ENCODE peak calls at places on chromosomes 1 and 21, in seven cellular contexts. X, N, D, S, B, Y and L are unnamed samples.

GRCh38 chr1:27760411-27760810 is 12.6 kb upstream of the STX12 start:
- DNase-seq in X (peak), N (no peak), D (peak), S (no peak), B (peak), Y (no peak), L (no peak)

GRCh38 chr1:213435715-213436114 is 384.7 kb downstream of the RPS6KC1 start:
- DNase-seq in X (no peak), N (no peak), D (no peak), S (no peak), B (no peak), Y (no peak), L (no peak)

GRCh38 chr1:199691540-199691939 is 336.0 kb upstream of the NR5A2 start:
- DNase-seq in X (peak), N (no peak), D (peak), S (peak), B (peak), Y (no peak), L (peak)

GRCh38 chr1:75548721-75549480 is 62.0 kb downstream of the SLC44A5 start:
- DNase-seq in X (peak), N (no peak), D (no peak), S (peak), B (no peak), Y (no peak), L (no peak)

GRCh38 chr1:69406244-69406643 is 161.5 kb upstream of the LRRC7 start:
- DNase-seq in X (no peak), N (no peak), D (no peak), S (no peak), B (no peak), Y (no peak), L (no peak)

GRCh38 chr1:101198842-101199636 is 37.8 kb upstream of the S1PR1 start:
- DNase-seq in X (no peak), N (no peak), D (no peak), S (no peak), B (no peak), Y (no peak), L (no peak)

GRCh38 chr1:227794813-227795183 is 20.7 kb upstream of the PRSS38 start:
- DNase-seq in X (no peak), N (no peak), D (no peak), S (no peak), B (no peak), Y (no peak), L (no peak)

GRCh38 chr1:222043444-222044292 is 301.8 kb upstream of the DUSP10 start:
- DNase-seq in X (peak), N (peak), D (peak), S (no peak), B (peak), Y (no peak), L (peak)

GRCh38 chr21:26297856-26298255 is 127.3 kb upstream of the APP start:
- DNase-seq in X (no peak), N (no peak), D (peak), S (no peak), B (no peak), Y (no peak), L (no peak)

GRCh38 chr1:208059328-208060017 is 148.5 kb upstream of the CD34 start:
- DNase-seq in X (no peak), N (no peak), D (no peak), S (no peak), B (no peak), Y (no peak), L (no peak)

GRCh38 chr1:236060286-236060685 is 4.6 kb downstream of the NID1 start:
- DNase-seq in X (no peak), N (no peak), D (no peak), S (no peak), B (no peak), Y (no peak), L (no peak)

GRCh38 chr21:34337741-34338140 is 26.1 kb upstream of the KCNE2 start:
- DNase-seq in X (no peak), N (no peak), D (no peak), S (no peak), B (no peak), Y (no peak), L (no peak)

GRCh38 chr21:22345624-22346023 is 1347.4 kb downstream of the NCAM2 start:
- DNase-seq in X (no peak), N (no peak), D (no peak), S (no peak), B (no peak), Y (no peak), L (no peak)

GRCh38 chr21:22346576-22346975 is 1348.4 kb downstream of the NCAM2 start:
- DNase-seq in X (no peak), N (no peak), D (no peak), S (no peak), B (no peak), Y (no peak), L (no peak)

GRCh38 chr21:22352088-22352487 is 1353.9 kb downstream of the NCAM2 start:
- DNase-seq in X (no peak), N (no peak), D (no peak), S (no peak), B (no peak), Y (no peak), L (no peak)

GRCh38 chr21:22355949-22356348 is 1357.7 kb downstream of the NCAM2 start:
- DNase-seq in X (no peak), N (no peak), D (no peak), S (no peak), B (no peak), Y (no peak), L (no peak)

GRCh38 chr21:22351076-22351475 is 1352.9 kb downstream of the NCAM2 start:
- DNase-seq in X (no peak), N (no peak), D (no peak), S (no peak), B (no peak), Y (no peak), L (no peak)
- H3K4me3 ChIP-seq in X (no peak), N (no peak), D (no peak), S (no peak), B (no peak), Y (no peak), L (no peak)

GRCh38 chr1:41918450-41919043 is at the start of gene HIVEP3:
- DNase-seq in X (peak), N (no peak), D (peak), S (no peak), B (peak), Y (no peak), L (no peak)
- TF ChIP-seq CTCF in X (peak), N (no peak), D (peak), S (peak), B (peak), Y (no peak), L (peak)

GRCh38 chr1:230895452-230895851 is 27.1 kb upstream of the C1orf198 start:
- DNase-seq in X (no peak), N (no peak), D (no peak), S (no peak), B (no peak), Y (no peak), L (no peak)

GRCh38 chr1:230899845-230900251 is 31.5 kb upstream of the C1orf198 start:
- DNase-seq in X (peak), N (no peak), D (peak), S (no peak), B (peak), Y (no peak), L (no peak)

GRCh38 chr1:230898748-230899147 is 30.4 kb upstream of the C1orf198 start:
- DNase-seq in X (no peak), N (no peak), D (no peak), S (no peak), B (no peak), Y (no peak), L (no peak)

GRCh38 chr1:230896719-230897118 is 28.4 kb upstream of the C1orf198 start:
- DNase-seq in X (no peak), N (no peak), D (no peak), S (no peak), B (no peak), Y (no peak), L (no peak)

GRCh38 chr1:230898144-230898543 is 29.8 kb upstream of the C1orf198 start:
- DNase-seq in X (no peak), N (no peak), D (no peak), S (no peak), B (no peak), Y (no peak), L (no peak)
- H3K4me3 ChIP-seq in X (no peak), N (no peak), D (no peak), S (no peak), B (no peak), Y (no peak), L (no peak)

GRCh38 chr21:39803393-39803792 is 58.4 kb downstream of the IGSF5 start:
- DNase-seq in X (no peak), N (no peak), D (no peak), S (no peak), B (no peak), Y (no peak), L (no peak)

GRCh38 chr21:39804264-39804663 is 59.3 kb downstream of the IGSF5 start:
- DNase-seq in X (no peak), N (no peak), D (no peak), S (no peak), B (no peak), Y (no peak), L (no peak)

GRCh38 chr21:39802226-39802625 is 57.2 kb downstream of the IGSF5 start:
- DNase-seq in X (no peak), N (no peak), D (no peak), S (no peak), B (no peak), Y (no peak), L (no peak)

DNA sequence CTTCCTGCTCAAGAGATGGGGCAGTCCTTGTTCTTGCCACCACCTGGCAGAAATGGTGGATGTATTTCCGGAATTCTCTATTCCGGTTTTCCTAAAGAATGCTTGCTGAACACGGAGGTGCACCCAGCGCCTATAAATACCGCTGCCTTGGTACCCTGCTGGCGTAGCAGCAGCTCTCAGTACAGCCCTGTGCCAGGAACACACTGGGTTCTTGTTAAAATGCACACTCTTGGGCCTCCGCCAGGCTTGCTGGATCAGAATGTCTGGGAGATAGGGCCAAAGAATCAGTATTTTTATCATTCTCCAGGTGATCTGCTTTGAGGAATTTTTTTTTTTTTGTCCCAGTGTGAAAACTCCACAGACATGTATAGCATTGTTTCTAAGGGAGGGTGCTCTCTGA is 54.2 kb downstream of the IGSF5 start:
- DNase-seq in X (no peak), N (no peak), D (no peak), S (no peak), B (no peak), Y (no peak), L (no peak)
- TF ChIP-seq CTCF in X (no peak), N (no peak), D (no peak), S (no peak), B (no peak), Y (no peak), L (no peak)

GRCh38 chr21:24220466-24220865 is 1386.8 kb downstream of the MRPL39 start:
- DNase-seq in X (no peak), N (no peak), D (no peak), S (no peak), B (no peak), Y (no peak), L (no peak)

GRCh38 chr21:24224411-24224810 is 1382.9 kb downstream of the MRPL39 start:
- DNase-seq in X (no peak), N (no peak), D (no peak), S (no peak), B (no peak), Y (no peak), L (no peak)

GRCh38 chr21:24225432-24225831 is 1381.8 kb downstream of the MRPL39 start:
- DNase-seq in X (no peak), N (no peak), D (no peak), S (no peak), B (peak), Y (no peak), L (peak)

DNA sequence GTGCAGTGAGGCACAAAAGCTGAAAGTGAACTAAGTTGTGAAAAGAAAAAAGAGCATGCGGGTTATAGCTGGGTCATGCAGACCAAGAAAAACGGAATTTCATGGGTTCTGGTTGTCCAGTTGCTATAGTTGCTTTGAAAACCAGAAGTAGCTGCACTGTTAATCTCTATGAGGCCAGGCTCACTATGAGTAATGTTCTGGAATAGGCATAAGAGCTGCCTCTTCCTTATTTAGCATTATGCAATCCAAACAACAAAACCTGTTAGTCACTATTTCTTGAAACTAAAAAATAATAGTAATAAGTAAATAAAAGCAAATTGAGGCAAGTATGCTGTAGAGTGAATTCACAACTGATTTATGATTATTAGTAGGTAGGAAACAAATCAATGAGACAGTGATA is 1383.7 kb downstream of the MRPL39 start:
- DNase-seq in X (no peak), N (no peak), D (no peak), S (no peak), B (no peak), Y (no peak), L (no peak)
- H3K4me3 ChIP-seq in X (no peak), N (no peak), D (no peak), S (no peak), B (no peak), Y (no peak), L (no peak)

DNA sequence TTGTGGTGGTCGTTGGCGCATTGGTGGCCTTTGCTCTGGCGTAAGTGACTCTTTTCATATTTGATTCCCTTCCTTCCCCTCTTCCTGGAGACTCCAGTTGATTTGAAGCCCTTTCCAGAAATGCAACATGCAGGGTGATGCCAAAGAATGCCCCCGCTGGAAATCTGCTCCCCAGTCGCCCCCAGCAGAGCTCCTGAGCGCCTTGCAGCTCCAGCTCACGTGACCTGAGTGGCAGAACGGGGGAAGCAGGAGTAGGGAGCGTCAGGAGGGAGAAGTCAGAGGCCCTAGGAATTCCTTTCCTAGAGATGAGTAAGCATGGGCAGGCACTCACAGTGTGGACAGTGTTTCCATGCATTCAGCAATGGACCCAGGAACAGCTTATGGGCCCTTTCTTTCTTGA is 255.9 kb downstream of the CACNA1E start:
- DNase-seq in X (no peak), N (no peak), D (no peak), S (no peak), B (no peak), Y (no peak), L (no peak)
- TF ChIP-seq CTCF in X (no peak), N (no peak), D (no peak), S (no peak), B (no peak), Y (no peak), L (no peak)

GRCh38 chr1:8503842-8504241 is 185.9 kb downstream of the SLC45A1 start:
- DNase-seq in X (no peak), N (no peak), D (no peak), S (no peak), B (no peak), Y (no peak), L (no peak)

GRCh38 chr1:8510041-8510823 is 192.3 kb downstream of the SLC45A1 start:
- DNase-seq in X (peak), N (peak), D (peak), S (no peak), B (peak), Y (no peak), L (peak)

GRCh38 chr1:8506995-8507615 is 189.2 kb downstream of the SLC45A1 start:
- DNase-seq in X (no peak), N (no peak), D (no peak), S (no peak), B (no peak), Y (no peak), L (no peak)

GRCh38 chr1:8509579-8509978 is 191.7 kb downstream of the SLC45A1 start:
- DNase-seq in X (no peak), N (no peak), D (no peak), S (no peak), B (no peak), Y (no peak), L (no peak)

DNA sequence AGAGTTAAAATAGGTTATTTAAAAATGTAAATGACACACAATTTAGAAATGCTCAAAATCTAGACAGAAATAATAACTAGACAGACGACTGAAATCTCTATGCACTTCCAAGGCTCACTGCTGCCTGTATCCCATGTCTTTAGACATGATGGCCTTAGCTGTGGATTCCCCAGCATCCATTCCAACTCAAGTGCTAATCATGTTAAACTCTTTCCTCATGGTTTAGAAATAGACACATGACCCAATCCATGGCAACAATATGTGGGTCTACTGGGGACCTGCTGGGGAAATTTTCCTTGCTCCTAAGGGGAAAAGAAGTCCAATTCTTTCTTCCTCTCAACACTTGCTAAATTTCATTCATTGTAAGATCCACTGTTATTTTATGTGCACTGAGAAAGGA is 188.5 kb downstream of the SLC45A1 start:
- DNase-seq in X (no peak), N (no peak), D (no peak), S (no peak), B (no peak), Y (no peak), L (no peak)
- H3K4me3 ChIP-seq in X (no peak), N (no peak), D (no peak), S (no peak), B (no peak), Y (no peak), L (no peak)

DNA sequence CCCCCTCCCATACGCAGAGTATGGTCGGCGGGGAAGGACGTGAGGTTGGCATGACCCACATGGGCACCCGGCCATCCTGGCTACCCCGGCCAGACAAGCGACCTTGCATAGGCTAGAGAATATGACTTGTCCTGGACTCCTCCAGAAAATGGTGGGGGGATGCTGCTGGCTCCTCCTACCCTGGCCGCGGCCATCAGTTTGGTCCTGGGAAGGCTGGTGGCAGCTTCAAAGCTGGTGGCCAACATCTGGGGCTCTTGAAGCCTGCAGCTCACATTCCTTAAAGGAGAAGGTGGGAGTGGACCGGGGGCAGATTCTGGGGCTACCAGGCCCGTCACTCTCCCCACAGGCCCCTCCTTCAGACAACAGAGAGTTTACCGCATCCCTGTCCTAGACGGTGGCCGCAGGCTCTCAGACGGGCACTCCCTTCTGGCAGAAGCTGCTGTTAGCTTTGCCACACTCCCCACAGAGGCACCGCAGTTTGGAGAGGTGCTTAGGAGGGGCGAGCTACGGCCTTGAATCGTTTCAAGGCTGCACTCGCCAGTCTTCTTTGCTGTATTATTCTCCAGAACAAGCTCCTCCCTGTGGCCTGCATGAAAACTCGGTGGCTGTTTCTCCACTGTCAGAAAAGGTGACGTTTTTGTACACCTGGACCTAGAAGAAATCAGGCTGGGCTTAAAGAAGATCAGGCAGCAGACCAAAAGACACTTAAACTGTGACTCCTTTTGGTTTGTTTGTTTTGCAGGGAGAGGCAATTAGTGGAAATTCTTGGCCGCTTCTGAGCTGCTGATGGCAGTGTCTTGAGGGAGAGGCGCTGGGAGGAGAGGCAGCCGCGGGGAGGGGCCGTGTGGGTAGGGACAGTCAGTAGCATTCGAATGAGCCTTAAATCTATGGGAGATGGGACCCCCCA is 68.0 kb downstream of the RUNX3 start:
- DNase-seq in X (peak), N (no peak), D (no peak), S (no peak), B (no peak), Y (no peak), L (no peak)
- TF ChIP-seq CTCF in X (peak), N (no peak), D (peak), S (peak), B (no peak), Y (no peak), L (no peak)

GRCh38 chr1:114154146-114154962 is 685 bp upstream of the SYT6 start:
- DNase-seq in X (peak), N (no peak), D (peak), S (no peak), B (peak), Y (no peak), L (peak)

GRCh38 chr1:114153621-114154145 is at the start of gene SYT6:
- DNase-seq in X (no peak), N (no peak), D (no peak), S (no peak), B (no peak), Y (no peak), L (peak)

GRCh38 chr1:114153051-114153620 is 533 bp downstream of the SYT6 start:
- DNase-seq in X (no peak), N (no peak), D (no peak), S (no peak), B (no peak), Y (no peak), L (no peak)

GRCh38 chr1:114150016-114150415 is 3.7 kb downstream of the SYT6 start:
- DNase-seq in X (no peak), N (no peak), D (no peak), S (no peak), B (no peak), Y (no peak), L (no peak)

DNA sequence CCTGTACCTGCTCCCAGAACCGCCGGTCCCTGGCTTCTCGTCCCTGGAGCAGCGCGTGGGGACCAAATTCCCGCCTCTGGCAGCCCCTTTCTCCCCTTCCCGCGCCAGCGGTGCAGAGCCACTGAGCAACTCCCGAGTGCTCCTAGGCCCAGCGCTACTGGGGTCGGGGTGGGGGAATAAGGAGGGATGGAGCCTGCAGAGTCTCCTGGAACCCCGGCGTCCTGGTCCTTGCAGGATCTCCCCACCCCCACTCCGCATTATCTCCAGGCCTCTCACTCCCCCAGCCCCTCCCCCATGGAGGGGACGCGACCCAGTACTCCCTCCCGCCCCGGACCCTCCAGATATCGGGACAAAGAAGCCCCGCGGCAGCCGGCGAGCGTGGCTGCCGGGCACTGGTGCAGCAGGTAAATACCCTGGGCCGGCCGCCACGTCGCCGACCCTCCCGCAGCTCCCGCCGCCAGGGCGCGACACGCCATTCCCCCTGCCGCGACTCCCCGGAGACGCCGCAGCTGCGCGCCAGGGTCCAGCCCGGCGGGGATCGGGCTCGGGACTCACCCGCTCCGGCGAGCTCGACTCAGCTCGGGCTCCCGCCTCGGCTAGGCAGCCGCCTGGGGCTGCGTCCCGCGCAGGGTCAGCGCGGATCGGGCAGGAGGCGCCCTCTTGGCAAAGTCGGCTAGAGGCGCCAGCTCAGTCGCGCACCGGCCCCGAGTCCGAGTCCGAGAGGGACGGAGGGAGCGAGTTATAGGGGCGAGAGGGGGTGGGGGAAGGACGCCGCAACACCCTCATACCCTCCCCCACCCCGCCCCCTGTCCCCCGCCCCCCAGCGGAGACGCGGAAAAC is 1.2 kb downstream of the SYT6 start:
- DNase-seq in X (peak), N (no peak), D (peak), S (no peak), B (peak), Y (no peak), L (peak)
- H3K4me3 ChIP-seq in X (no peak), N (peak), D (peak), S (no peak), B (no peak), Y (no peak), L (no peak)